ENCODE peak calls at places on chromosomes 1 and 21, in four cellular contexts. N, P, D and J are unnamed samples. For H3K9me3, the result is how much of the 10 kb centered on the place peaks cover.

GRCh38 chr1:178161516-178161915 is 67.6 kb downstream of the RASAL2 start:
- DNase-seq in P (no peak), N (no peak), D (no peak), J (no peak)

GRCh38 chr21:31872072-31872451 is 758 bp upstream of the HUNK start:
- DNase-seq in P (no peak), D (no peak), N (no peak), J (no peak)

GRCh38 chr1:37722181-37723071 is 30.1 kb downstream of the CDCA8 start:
- DNase-seq in N (no peak), P (no peak), D (no peak), J (no peak)

GRCh38 chr1:203424861-203425667 is 50.5 kb upstream of the PRELP start:
- DNase-seq in N (no peak), D (no peak), P (no peak), J (no peak)

GRCh38 chr1:229253170-229253974 is 17.5 kb upstream of the RAB4A start:
- DNase-seq in N (peak), D (no peak), P (peak), J (peak)

GRCh38 chr1:41804176-41804575 is 114.5 kb downstream of the HIVEP3 start:
- DNase-seq in D (no peak), P (no peak), N (no peak), J (no peak)

GRCh38 chr1:87210151-87210550 is 118.5 kb upstream of the LMO4 start:
- DNase-seq in N (no peak), D (no peak), P (no peak), J (no peak)

GRCh38 chr1:5993553-5994510 is 1.6 kb upstream of the NPHP4 start:
- DNase-seq in D (no peak), P (no peak), N (no peak), J (no peak)

GRCh38 chr1:150973826-150974579 is 632 bp downstream of the CERS2 start:
- DNase-seq in P (peak), N (no peak), D (peak), J (peak)

GRCh38 chr1:60978421-60979357 is 103.7 kb upstream of the NFIA start:
- DNase-seq in N (no peak), P (peak), D (peak), J (peak)

GRCh38 chr1:10225573-10225972 is 15.2 kb downstream of the KIF1B start:
- DNase-seq in N (peak), P (no peak), D (no peak), J (no peak)

GRCh38 chr1:245878585-245878984 is 628.5 kb downstream of the SMYD3 start:
- DNase-seq in P (no peak), N (no peak), D (no peak), J (no peak)

GRCh38 chr1:63454269-63454668 is 68.8 kb downstream of the ITGB3BP start:
- DNase-seq in D (no peak), P (peak), N (no peak), J (no peak)

GRCh38 chr1:43284711-43285110 is 670 bp downstream of the C1orf210 start:
- DNase-seq in P (no peak), D (no peak), N (no peak), J (no peak)

GRCh38 chr1:172135076-172135672 is 285.3 kb upstream of the C1orf105 start:
- DNase-seq in D (no peak), P (no peak), N (no peak), J (no peak)

GRCh38 chr1:159161001-159161718 is 10.3 kb upstream of the CADM3 start:
- DNase-seq in N (peak), P (peak), D (peak), J (peak)

GRCh38 chr1:185681034-185681633 is 53.1 kb upstream of the HMCN1 start:
- DNase-seq in N (peak), P (peak), D (no peak), J (peak)

GRCh38 chr1:181135815-181136737 is 47.6 kb downstream of the IER5 start:
- DNase-seq in N (peak), D (no peak), P (no peak), J (no peak)

GRCh38 chr1:1343811-1344421 is 5.3 kb downstream of the DVL1 start:
- DNase-seq in N (no peak), P (no peak), D (peak), J (no peak)

GRCh38 chr1:180530501-180530900 is 28.1 kb upstream of the ACBD6 start:
- DNase-seq in P (peak), N (peak), D (no peak), J (no peak)

GRCh38 chr21:31557956-31558838 is 101.3 kb upstream of the SOD1 start:
- DNase-seq in D (peak), P (peak), N (no peak), J (peak)

GRCh38 chr1:106194206-106194605 is 862.3 kb upstream of the PRMT6 start:
- DNase-seq in N (no peak), P (no peak), D (no peak), J (no peak)

GRCh38 chr1:106185089-106185488 is 871.4 kb upstream of the PRMT6 start:
- DNase-seq in D (no peak), P (no peak), N (no peak), J (no peak)

GRCh38 chr1:106189780-106190179 is 866.7 kb upstream of the PRMT6 start:
- DNase-seq in D (no peak), N (no peak), P (no peak), J (no peak)
- H3K9me3 ChIP-seq in D (under half), N (under half), P (under half), J (under half)

GRCh38 chr1:3340548-3341235 is 113.8 kb upstream of the ARHGEF16 start:
- DNase-seq in P (no peak), N (no peak), D (no peak), J (no peak)

GRCh38 chr1:3341236-3341994 is 113.0 kb upstream of the ARHGEF16 start:
- DNase-seq in D (no peak), P (no peak), N (no peak), J (no peak)

GRCh38 chr1:3338725-3339070 is 115.8 kb upstream of the ARHGEF16 start:
- DNase-seq in D (no peak), P (no peak), N (no peak), J (no peak)

GRCh38 chr1:3337798-3338724 is 116.4 kb upstream of the ARHGEF16 start:
- DNase-seq in D (no peak), N (no peak), P (no peak), J (no peak)

DNA sequence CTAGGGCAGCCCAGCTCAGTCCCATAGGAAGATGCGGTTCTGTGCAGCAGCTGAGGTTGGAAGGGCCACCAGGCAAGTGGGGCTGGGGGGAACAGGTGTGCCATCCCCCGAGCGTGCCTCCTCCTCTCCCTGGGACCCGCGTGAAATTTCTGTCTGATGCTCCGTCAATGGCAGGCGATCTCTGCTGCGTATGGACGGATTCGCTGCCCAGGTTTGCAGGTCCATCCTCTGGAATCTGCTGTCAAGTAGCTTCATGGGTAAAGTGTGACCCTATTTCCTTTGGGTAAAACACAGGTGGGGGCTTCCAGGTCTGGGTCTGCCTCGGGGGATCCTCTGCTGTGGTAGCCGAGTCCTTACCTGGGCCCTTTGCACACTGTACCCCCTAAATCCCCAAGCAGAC is 114.6 kb upstream of the ARHGEF16 start:
- DNase-seq in P (no peak), D (no peak), N (no peak), J (no peak)
- H3K9me3 ChIP-seq in P (under half), D (under half), N (under half), J (under half)

GRCh38 chr1:236396665-236397043 is 2.6 kb downstream of the EDARADD start:
- DNase-seq in N (no peak), D (no peak), P (no peak), J (no peak)

GRCh38 chr1:236392182-236392581 is 1.9 kb upstream of the EDARADD start:
- DNase-seq in D (no peak), P (no peak), N (no peak), J (no peak)

GRCh38 chr1:236394905-236395779 is 1.1 kb downstream of the EDARADD start:
- DNase-seq in N (peak), P (peak), D (peak), J (peak)

GRCh38 chr1:236395780-236396664 is 1.9 kb downstream of the EDARADD start:
- DNase-seq in D (no peak), N (no peak), P (no peak), J (no peak)

DNA sequence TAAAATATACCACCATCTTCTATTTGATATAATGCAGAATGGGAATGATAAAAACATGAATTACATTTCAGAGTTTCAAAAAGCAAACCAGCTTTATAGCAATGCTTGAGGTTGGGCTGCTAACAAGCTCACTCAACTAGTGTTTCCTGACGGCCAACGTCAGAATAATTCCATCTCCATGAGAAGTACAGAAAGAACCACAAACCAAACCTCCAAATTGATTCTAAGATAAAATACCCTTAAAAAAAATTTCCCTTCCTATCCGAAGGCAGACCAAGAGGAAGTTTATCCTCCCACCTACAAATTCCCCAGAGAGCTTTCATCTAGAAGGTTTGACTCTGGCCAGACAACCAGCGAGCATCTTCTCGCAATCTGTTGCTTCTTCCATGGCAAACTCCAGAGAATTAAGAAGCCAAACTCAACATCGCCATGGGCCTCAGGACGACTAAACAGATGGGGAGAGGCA is at the start of gene EDARADD:
- DNase-seq in D (no peak), N (peak), P (no peak), J (no peak)
- H3K9me3 ChIP-seq in D (under half), N (under half), P (under half), J (under half)

GRCh38 chr1:214609692-214610091 is 6.7 kb downstream of the CENPF start:
- DNase-seq in D (no peak), P (no peak), N (no peak), J (no peak)
- H3K9me3 ChIP-seq in D (under half), P (under half), N (under half), J (under half)

GRCh38 chr1:4685466-4685865 is 31.1 kb downstream of the AJAP1 start:
- DNase-seq in N (no peak), D (no peak), P (no peak), J (no peak)
- H3K9me3 ChIP-seq in N (under half), D (under half), P (under half), J (under half)

GRCh38 chr1:79042539-79042938 is 36.0 kb upstream of the ADGRL4 start:
- DNase-seq in D (no peak), P (no peak), N (no peak), J (no peak)

GRCh38 chr1:79044974-79045650 is 38.6 kb upstream of the ADGRL4 start:
- DNase-seq in N (peak), P (no peak), D (no peak), J (no peak)

GRCh38 chr1:79042117-79042516 is 35.6 kb upstream of the ADGRL4 start:
- DNase-seq in N (peak), D (no peak), P (no peak), J (no peak)

GRCh38 chr1:79041666-79042065 is 35.1 kb upstream of the ADGRL4 start:
- DNase-seq in N (peak), P (no peak), D (no peak), J (no peak)

DNA sequence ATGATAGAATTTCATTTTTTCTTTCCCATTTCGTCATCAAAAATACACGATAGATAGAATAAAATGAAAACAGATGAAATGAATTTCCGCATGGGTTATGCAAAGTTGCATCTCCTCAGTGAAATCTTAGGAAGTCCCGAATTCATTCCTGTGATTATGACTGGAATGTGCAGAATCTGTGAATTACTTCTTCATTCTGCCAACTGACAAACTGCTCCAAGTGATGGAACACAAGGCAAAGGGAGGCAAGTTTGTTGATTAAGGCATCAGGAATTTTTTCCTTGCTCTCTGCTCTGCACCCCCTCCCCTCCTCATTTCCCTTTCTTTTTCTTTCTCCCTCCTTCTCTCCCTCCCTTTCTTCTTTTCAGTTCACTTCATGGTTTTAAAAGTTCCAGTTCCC is 37.0 kb upstream of the ADGRL4 start:
- DNase-seq in D (no peak), P (no peak), N (peak), J (no peak)
- H3K9me3 ChIP-seq in D (under half), P (under half), N (under half), J (under half)